ENCODE peak calls at places on chromosomes 5 and 9, in eight cellular contexts. One of them, this sample, is unnamed.
A peak's percentile ranks its signal among the peaks of the same experiment; 100 is the strongest.

GRCh38 chr5:1017056-1017455 is 8.5 kb downstream of the NKD2 start:
- DNase-seq in foreskin fibroblast: no peak
- DNase-seq in ELF-1: no peak
- DNase-seq in fibroblast of lung: no peak
- DNase-seq in T-cell: no peak
- DNase-seq in ELR: no peak
- DNase-seq in NCI-H1105 treated with DMSO at 0.1 percent for 48 hours: no peak
- DNase-seq in activated CD4-positive, alpha-beta T cell treated with anti-CD3 and anti-CD28 coated beads for 1 hour: no peak
- DNase-seq in this sample: no peak

GRCh38 chr5:60522299-60522915 is 177.6 kb downstream of the DEPDC1B start:
- DNase-seq in foreskin fibroblast: peak; percentile 37
- DNase-seq in ELF-1: no peak
- DNase-seq in fibroblast of lung: no peak
- DNase-seq in T-cell: no peak
- DNase-seq in ELR: peak; percentile 60
- DNase-seq in NCI-H1105 treated with DMSO at 0.1 percent for 48 hours: no peak
- DNase-seq in activated CD4-positive, alpha-beta T cell treated with anti-CD3 and anti-CD28 coated beads for 1 hour: no peak
- DNase-seq in this sample: no peak

GRCh38 chr9:129720181-129720864 is 32.5 kb downstream of the PTGES start:
- DNase-seq in foreskin fibroblast: no peak
- DNase-seq in ELF-1: peak; percentile 74
- DNase-seq in fibroblast of lung: no peak
- DNase-seq in T-cell: no peak
- DNase-seq in ELR: peak; percentile 30
- DNase-seq in NCI-H1105 treated with DMSO at 0.1 percent for 48 hours: no peak
- DNase-seq in activated CD4-positive, alpha-beta T cell treated with anti-CD3 and anti-CD28 coated beads for 1 hour: no peak
- DNase-seq in this sample: no peak

GRCh38 chr5:150905312-150905683 is 518 bp upstream of the ZNF300 start:
- DNase-seq in foreskin fibroblast: no peak
- DNase-seq in ELF-1: no peak
- DNase-seq in fibroblast of lung: no peak
- DNase-seq in T-cell: no peak
- DNase-seq in ELR: no peak
- DNase-seq in NCI-H1105 treated with DMSO at 0.1 percent for 48 hours: no peak
- DNase-seq in activated CD4-positive, alpha-beta T cell treated with anti-CD3 and anti-CD28 coated beads for 1 hour: no peak
- DNase-seq in this sample: no peak

GRCh38 chr9:93244510-93245436 is 60.8 kb downstream of the WNK2 start:
- DNase-seq in foreskin fibroblast: no peak
- DNase-seq in ELF-1: no peak
- DNase-seq in fibroblast of lung: no peak
- DNase-seq in T-cell: no peak
- DNase-seq in ELR: no peak
- DNase-seq in NCI-H1105 treated with DMSO at 0.1 percent for 48 hours: no peak
- DNase-seq in activated CD4-positive, alpha-beta T cell treated with anti-CD3 and anti-CD28 coated beads for 1 hour: no peak
- DNase-seq in this sample: no peak

GRCh38 chr9:111975709-111976108 is 79.1 kb downstream of the UGCG start:
- DNase-seq in foreskin fibroblast: peak; percentile 43
- DNase-seq in ELF-1: peak; percentile 51
- DNase-seq in fibroblast of lung: no peak
- DNase-seq in T-cell: no peak
- DNase-seq in ELR: peak; percentile 29
- DNase-seq in NCI-H1105 treated with DMSO at 0.1 percent for 48 hours: peak; percentile 36
- DNase-seq in activated CD4-positive, alpha-beta T cell treated with anti-CD3 and anti-CD28 coated beads for 1 hour: no peak
- DNase-seq in this sample: no peak

GRCh38 chr5:125559296-125559695 is 812.9 kb upstream of the ZNF608 start:
- DNase-seq in foreskin fibroblast: peak; percentile 93
- DNase-seq in ELF-1: no peak
- DNase-seq in fibroblast of lung: peak; percentile 98
- DNase-seq in T-cell: no peak
- DNase-seq in ELR: peak; percentile 61
- DNase-seq in NCI-H1105 treated with DMSO at 0.1 percent for 48 hours: no peak
- DNase-seq in activated CD4-positive, alpha-beta T cell treated with anti-CD3 and anti-CD28 coated beads for 1 hour: no peak
- DNase-seq in this sample: peak; percentile 55

GRCh38 chr9:115121140-115121710 is 3.3 kb upstream of the TNC start:
- DNase-seq in foreskin fibroblast: no peak
- DNase-seq in ELF-1: peak; percentile 29
- DNase-seq in fibroblast of lung: no peak
- DNase-seq in T-cell: no peak
- DNase-seq in ELR: peak; percentile 69
- DNase-seq in NCI-H1105 treated with DMSO at 0.1 percent for 48 hours: no peak
- DNase-seq in activated CD4-positive, alpha-beta T cell treated with anti-CD3 and anti-CD28 coated beads for 1 hour: no peak
- DNase-seq in this sample: no peak

GRCh38 chr9:78963911-78964310 is 607.9 kb upstream of the TLE4 start:
- DNase-seq in foreskin fibroblast: no peak
- DNase-seq in ELF-1: no peak
- DNase-seq in fibroblast of lung: no peak
- DNase-seq in T-cell: no peak
- DNase-seq in ELR: no peak
- DNase-seq in NCI-H1105 treated with DMSO at 0.1 percent for 48 hours: no peak
- DNase-seq in activated CD4-positive, alpha-beta T cell treated with anti-CD3 and anti-CD28 coated beads for 1 hour: no peak
- DNase-seq in this sample: no peak

GRCh38 chr5:109907751-109908150 is 218.0 kb downstream of the MAN2A1 start:
- DNase-seq in foreskin fibroblast: peak; percentile 78
- DNase-seq in ELF-1: no peak
- DNase-seq in fibroblast of lung: peak; percentile 43
- DNase-seq in T-cell: no peak
- DNase-seq in ELR: peak; percentile 65
- DNase-seq in NCI-H1105 treated with DMSO at 0.1 percent for 48 hours: no peak
- DNase-seq in activated CD4-positive, alpha-beta T cell treated with anti-CD3 and anti-CD28 coated beads for 1 hour: no peak
- DNase-seq in this sample: peak; percentile 63

GRCh38 chr9:7266911-7267555 is 509.3 kb downstream of the KDM4C start:
- DNase-seq in foreskin fibroblast: no peak
- DNase-seq in ELF-1: no peak
- DNase-seq in fibroblast of lung: no peak
- DNase-seq in T-cell: no peak
- DNase-seq in ELR: no peak
- DNase-seq in NCI-H1105 treated with DMSO at 0.1 percent for 48 hours: peak; percentile 84
- DNase-seq in activated CD4-positive, alpha-beta T cell treated with anti-CD3 and anti-CD28 coated beads for 1 hour: no peak
- DNase-seq in this sample: no peak

GRCh38 chr9:20599195-20599594 is 23.1 kb downstream of the MLLT3 start:
- DNase-seq in foreskin fibroblast: peak; percentile 69
- DNase-seq in ELF-1: no peak
- DNase-seq in fibroblast of lung: peak; percentile 60
- DNase-seq in T-cell: no peak
- DNase-seq in ELR: peak; percentile 77
- DNase-seq in NCI-H1105 treated with DMSO at 0.1 percent for 48 hours: no peak
- DNase-seq in activated CD4-positive, alpha-beta T cell treated with anti-CD3 and anti-CD28 coated beads for 1 hour: no peak
- DNase-seq in this sample: no peak

GRCh38 chr5:156513123-156513814 is 186.3 kb downstream of the SGCD start:
- DNase-seq in foreskin fibroblast: no peak
- DNase-seq in ELF-1: no peak
- DNase-seq in fibroblast of lung: no peak
- DNase-seq in T-cell: no peak
- DNase-seq in ELR: no peak
- DNase-seq in NCI-H1105 treated with DMSO at 0.1 percent for 48 hours: no peak
- DNase-seq in activated CD4-positive, alpha-beta T cell treated with anti-CD3 and anti-CD28 coated beads for 1 hour: no peak
- DNase-seq in this sample: no peak

GRCh38 chr9:37969130-37969529 is 65.2 kb upstream of the SLC25A51 start:
- DNase-seq in foreskin fibroblast: peak; percentile 46
- DNase-seq in ELF-1: no peak
- DNase-seq in fibroblast of lung: no peak
- DNase-seq in T-cell: no peak
- DNase-seq in ELR: peak; percentile 21
- DNase-seq in NCI-H1105 treated with DMSO at 0.1 percent for 48 hours: no peak
- DNase-seq in activated CD4-positive, alpha-beta T cell treated with anti-CD3 and anti-CD28 coated beads for 1 hour: no peak
- DNase-seq in this sample: no peak

GRCh38 chr5:160619381-160619780 is 197.7 kb downstream of the PTTG1 start:
- DNase-seq in foreskin fibroblast: no peak
- DNase-seq in ELF-1: no peak
- DNase-seq in fibroblast of lung: no peak
- DNase-seq in T-cell: no peak
- DNase-seq in ELR: no peak
- DNase-seq in NCI-H1105 treated with DMSO at 0.1 percent for 48 hours: peak; percentile 84
- DNase-seq in activated CD4-positive, alpha-beta T cell treated with anti-CD3 and anti-CD28 coated beads for 1 hour: no peak
- DNase-seq in this sample: no peak

GRCh38 chr9:89374176-89374575 is 55.9 kb downstream of the SECISBP2 start:
- DNase-seq in foreskin fibroblast: no peak
- DNase-seq in ELF-1: no peak
- DNase-seq in fibroblast of lung: no peak
- DNase-seq in T-cell: no peak
- DNase-seq in ELR: peak; percentile 30
- DNase-seq in NCI-H1105 treated with DMSO at 0.1 percent for 48 hours: no peak
- DNase-seq in activated CD4-positive, alpha-beta T cell treated with anti-CD3 and anti-CD28 coated beads for 1 hour: no peak
- DNase-seq in this sample: no peak

GRCh38 chr5:39203951-39204350 is 15.4 kb downstream of the FYB1 start:
- DNase-seq in foreskin fibroblast: no peak
- DNase-seq in ELF-1: no peak
- DNase-seq in fibroblast of lung: no peak
- DNase-seq in T-cell: no peak
- DNase-seq in ELR: no peak
- DNase-seq in NCI-H1105 treated with DMSO at 0.1 percent for 48 hours: no peak
- DNase-seq in activated CD4-positive, alpha-beta T cell treated with anti-CD3 and anti-CD28 coated beads for 1 hour: no peak
- DNase-seq in this sample: no peak

GRCh38 chr9:127919253-127919815 is 2.5 kb upstream of the ST6GALNAC4 start:
- DNase-seq in foreskin fibroblast: peak; percentile 100
- DNase-seq in ELF-1: peak; percentile 62
- DNase-seq in fibroblast of lung: peak; percentile 98
- DNase-seq in T-cell: no peak
- DNase-seq in ELR: peak; percentile 100
- DNase-seq in NCI-H1105 treated with DMSO at 0.1 percent for 48 hours: no peak
- DNase-seq in activated CD4-positive, alpha-beta T cell treated with anti-CD3 and anti-CD28 coated beads for 1 hour: no peak
- DNase-seq in this sample: peak; percentile 96

GRCh38 chr5:108521841-108522506 is 140.1 kb upstream of the FBXL17 start:
- DNase-seq in foreskin fibroblast: peak; percentile 78
- DNase-seq in ELF-1: peak; percentile 34
- DNase-seq in fibroblast of lung: peak; percentile 75
- DNase-seq in T-cell: no peak
- DNase-seq in ELR: peak; percentile 76
- DNase-seq in NCI-H1105 treated with DMSO at 0.1 percent for 48 hours: peak; percentile 32
- DNase-seq in activated CD4-positive, alpha-beta T cell treated with anti-CD3 and anti-CD28 coated beads for 1 hour: no peak
- DNase-seq in this sample: peak; percentile 44